ENCODE peak calls at places on chromosomes 7 and 10, in five cellular contexts. E is DMS79 treated with DMSO at 0.1 percent for 48 hours; L is GM23248; V is Caki2; H is CD4-positive, alpha-beta T cell. Q is an unnamed sample.

GRCh38 chr7:33186187-33186586 is 56.8 kb downstream of the BBS9 start:
- DNase-seq in E (no peak), L (peak), V (no peak), H (no peak), Q (peak)

GRCh38 chr7:89042963-89043362 is 247.4 kb upstream of the TEX47 start:
- DNase-seq in E (no peak), L (no peak), V (no peak), H (no peak), Q (no peak)

GRCh38 chr7:140646931-140647647 is 6.5 kb upstream of the DENND2A start:
- DNase-seq in E (peak), L (peak), V (peak), H (peak), Q (no peak)

GRCh38 chr7:153034791-153035190 is 275.2 kb downstream of the ACTR3B start:
- DNase-seq in E (no peak), L (no peak), V (no peak), H (no peak), Q (no peak)

GRCh38 chr7:93053946-93054943 is 63.5 kb downstream of the SAMD9 start:
- DNase-seq in E (no peak), L (no peak), V (no peak), H (no peak), Q (no peak)

GRCh38 chr10:1187151-1187854 is 131.1 kb downstream of the WDR37 start:
- DNase-seq in E (no peak), L (no peak), V (no peak), H (no peak), Q (no peak)

GRCh38 chr10:112663181-112663879 is 216.3 kb downstream of the VTI1A start:
- DNase-seq in E (no peak), L (peak), V (peak), H (no peak), Q (peak)

GRCh38 chr10:102511562-102512274 is 7.9 kb downstream of the SUFU start:
- DNase-seq in E (no peak), L (no peak), V (peak), H (no peak), Q (no peak)

GRCh38 chr10:14296081-14296709 is 34.5 kb downstream of the FRMD4A start:
- DNase-seq in E (no peak), L (no peak), V (no peak), H (no peak), Q (peak)

GRCh38 chr10:22615819-22616499 is 98.4 kb downstream of the PIP4K2A start:
- DNase-seq in E (no peak), L (no peak), V (peak), H (peak), Q (peak)

GRCh38 chr7:48244902-48245301 is 73.6 kb downstream of the ABCA13 start:
- DNase-seq in E (no peak), L (peak), V (no peak), H (no peak), Q (peak)

GRCh38 chr7:135808206-135808605 is 59.6 kb upstream of the FAM180A start:
- DNase-seq in E (no peak), L (no peak), V (no peak), H (no peak), Q (no peak)

GRCh38 chr7:129845972-129846327 is 106.8 kb downstream of the UBE2H start:
- DNase-seq in E (no peak), L (peak), V (peak), H (no peak), Q (peak)

GRCh38 chr10:93593254-93593653 is 7.8 kb downstream of the RBP4 start:
- DNase-seq in E (no peak), L (no peak), V (no peak), H (no peak), Q (no peak)

GRCh38 chr7:1733206-1733907 is 63.3 kb downstream of the ELFN1 start:
- DNase-seq in E (no peak), L (no peak), V (no peak), H (no peak), Q (no peak)

GRCh38 chr10:12387561-12388210 is 38.3 kb downstream of the CAMK1D start:
- DNase-seq in E (peak), L (no peak), V (no peak), H (no peak), Q (no peak)

GRCh38 chr7:30563326-30563942 is 31.2 kb upstream of the GARS1 start:
- DNase-seq in E (peak), L (peak), V (no peak), H (no peak), Q (peak)

GRCh38 chr7:117005449-117005848 is 52.1 kb downstream of the ST7 start:
- DNase-seq in E (no peak), L (no peak), V (no peak), H (no peak), Q (no peak)

GRCh38 chr7:122746948-122747347 is 44.2 kb upstream of the RNF148 start:
- DNase-seq in E (no peak), L (no peak), V (no peak), H (no peak), Q (no peak)

GRCh38 chr10:27413831-27414348 is 90.2 kb upstream of the RAB18 start:
- DNase-seq in E (no peak), L (no peak), V (no peak), H (no peak), Q (no peak)

GRCh38 chr7:149494738-149495368 is 2.8 kb downstream of the ZNF746 start:
- DNase-seq in E (no peak), L (peak), V (peak), H (no peak), Q (peak)

GRCh38 chr7:116713918-116714317 is 41.9 kb downstream of the MET start:
- DNase-seq in E (no peak), L (peak), V (no peak), H (no peak), Q (no peak)